ENCODE peak calls at places on chromosomes 13 and 19, in eight cellular contexts. E is stimulated activated CD8-positive, alpha-beta memory T cell treated with anti-CD3 and anti-CD28 coated beads, Interleukin-15, amount 100 ng/mL, for 48 hours; N is RWPE1; Y is HT-29; T is NCI-H69; O is Peyer's patch; G is thoracic aorta; J is mesothelial cell of epicardium. Z is an unnamed sample.

GRCh38 chr19:1866693-1867358 is 3.4 kb upstream of the KLF16 start:
- DNase-seq in E (no peak), N (no peak), Y (no peak), T (no peak), O (no peak), G (no peak), J (no peak), Z (no peak)

GRCh38 chr19:1106841-1107654 is 3.3 kb downstream of the GPX4 start:
- DNase-seq in E (no peak), N (peak; percentile 42), Y (peak; percentile 58), T (no peak), O (no peak), G (no peak), J (no peak), Z (no peak)

GRCh38 chr19:43468354-43469159 is 3.1 kb upstream of the LYPD3 start:
- DNase-seq in E (no peak), N (no peak), Y (peak; percentile 18), T (no peak), O (no peak), G (no peak), J (no peak), Z (no peak)

GRCh38 chr19:7076151-7076550 is 6.6 kb downstream of the ZNF557 start:
- DNase-seq in E (no peak), N (no peak), Y (no peak), T (no peak), O (no peak), G (no peak), J (no peak), Z (no peak)

GRCh38 chr19:28560786-28561185 is 652.2 kb downstream of the UQCRFS1 start:
- DNase-seq in E (no peak), N (no peak), Y (no peak), T (no peak), O (no peak), G (no peak), J (no peak), Z (no peak)

GRCh38 chr19:35206855-35207254 is 21.7 kb downstream of the FAM187B start:
- DNase-seq in E (no peak), N (no peak), Y (no peak), T (no peak), O (no peak), G (no peak), J (no peak), Z (no peak)

GRCh38 chr19:10895920-10896319 is 24.6 kb downstream of the CARM1 start:
- DNase-seq in E (no peak), N (no peak), Y (no peak), T (no peak), O (no peak), G (no peak), J (no peak), Z (no peak)

GRCh38 chr13:59444210-59444857 is 719.4 kb downstream of the DIAPH3 start:
- DNase-seq in E (no peak), N (no peak), Y (no peak), T (peak; percentile 95), O (no peak), G (no peak), J (no peak), Z (no peak)

GRCh38 chr13:27302643-27303262 is 32.1 kb downstream of the RASL11A start:
- DNase-seq in E (no peak), N (no peak), Y (no peak), T (no peak), O (no peak), G (no peak), J (no peak), Z (no peak)

GRCh38 chr13:111897846-111898215 is 169.1 kb upstream of the SOX1 start:
- DNase-seq in E (no peak), N (no peak), Y (no peak), T (no peak), O (no peak), G (no peak), J (peak; percentile 24), Z (no peak)

GRCh38 chr13:22726721-22727120 is 454.1 kb upstream of the SGCG start:
- DNase-seq in E (no peak), N (no peak), Y (no peak), T (peak; percentile 82), O (no peak), G (no peak), J (no peak), Z (no peak)

GRCh38 chr13:100537486-100537885 is 51.1 kb downstream of the GGACT start:
- DNase-seq in E (no peak), N (no peak), Y (no peak), T (no peak), O (no peak), G (no peak), J (peak; percentile 26), Z (no peak)

GRCh38 chr13:94416454-94417080 is 62.9 kb downstream of the DCT start:
- DNase-seq in E (no peak), N (no peak), Y (peak; percentile 63), T (peak; percentile 98), O (no peak), G (no peak), J (no peak), Z (no peak)

GRCh38 chr13:39210961-39211534 is 172.8 kb downstream of the NHLRC3 start:
- DNase-seq in E (no peak), N (no peak), Y (no peak), T (no peak), O (no peak), G (no peak), J (no peak), Z (no peak)

GRCh38 chr13:48210178-48210577 is 22.8 kb upstream of the ITM2B start:
- DNase-seq in E (no peak), N (peak; percentile 86), Y (no peak), T (no peak), O (no peak), G (no peak), J (no peak), Z (no peak)

GRCh38 chr19:38324431-38324830 is 4.8 kb downstream of the KCNK6 start:
- DNase-seq in E (no peak), N (peak; percentile 38), Y (no peak), T (no peak), O (no peak), G (no peak), J (no peak), Z (no peak)

GRCh38 chr19:29266603-29267002 is 53.7 kb upstream of the UQCRFS1 start:
- DNase-seq in E (no peak), N (no peak), Y (no peak), T (no peak), O (no peak), G (no peak), J (no peak), Z (no peak)

GRCh38 chr19:22118132-22118531 is 65.8 kb downstream of the ZNF257 start:
- DNase-seq in E (no peak), N (no peak), Y (no peak), T (no peak), O (no peak), G (no peak), J (no peak), Z (no peak)

GRCh38 chr19:12933287-12934072 is at the start of gene FARSA:
- DNase-seq in E (peak; percentile 87), N (peak; percentile 91), Y (peak; percentile 82), T (peak; percentile 97), O (peak; percentile 94), G (peak; percentile 74), J (peak; percentile 80), Z (peak; percentile 87)

GRCh38 chr19:33366127-33366526 is 7.4 kb upstream of the CEBPG start:
- DNase-seq in E (no peak), N (no peak), Y (no peak), T (no peak), O (no peak), G (no peak), J (no peak), Z (no peak)

GRCh38 chr13:44884076-44884729 is 105.1 kb downstream of the NUFIP1 start:
- DNase-seq in E (no peak), N (peak; percentile 20), Y (no peak), T (no peak), O (no peak), G (no peak), J (no peak), Z (no peak)

GRCh38 chr13:90690458-90691063 is 656.9 kb upstream of the MIR17HG start:
- DNase-seq in E (no peak), N (no peak), Y (no peak), T (no peak), O (no peak), G (no peak), J (no peak), Z (no peak)

GRCh38 chr13:98493035-98493401 is 83.9 kb downstream of the STK24 start:
- DNase-seq in E (no peak), N (no peak), Y (no peak), T (no peak), O (no peak), G (no peak), J (no peak), Z (no peak)

GRCh38 chr13:75830842-75831241 is 194.7 kb downstream of the LMO7 start:
- DNase-seq in E (no peak), N (no peak), Y (no peak), T (no peak), O (no peak), G (no peak), J (no peak), Z (no peak)

GRCh38 chr19:15323496-15324235 is 8.7 kb downstream of the BRD4 start:
- DNase-seq in E (no peak), N (peak; percentile 45), Y (no peak), T (no peak), O (no peak), G (no peak), J (no peak), Z (no peak)

GRCh38 chr19:53991224-53992113 is at the start of gene CACNG6:
- DNase-seq in E (no peak), N (no peak), Y (peak; percentile 36), T (peak; percentile 77), O (no peak), G (no peak), J (no peak), Z (no peak)